ENCODE peak calls at places on chromosomes 4 and X, in ten cellular contexts. One of them, this sample, is unnamed.
A peak's percentile ranks its signal among the peaks of the same experiment; 100 is the strongest.

GRCh38 chr4:93466440-93466839 is 362.1 kb upstream of the ATOH1 start:
- DNase-seq in substantia nigra: no peak
- DNase-seq in cardiac fibroblast: no peak
- DNase-seq in stromal cell of bone marrow: no peak
- DNase-seq in suprapubic skin: no peak
- DNase-seq in left colon: no peak
- DNase-seq in fibroblast of gingiva: no peak
- DNase-seq in SK-N-SH: no peak
- DNase-seq in ecto neural progenitor cell: peak; percentile 56
- DNase-seq in OCI-LY7: no peak
- DNase-seq in this sample: no peak

GRCh38 chrX:115400960-115401359 is 111.4 kb downstream of the LUZP4 start:
- DNase-seq in left colon: no peak
- DNase-seq in substantia nigra: no peak
- DNase-seq in cardiac fibroblast: no peak
- DNase-seq in fibroblast of gingiva: no peak
- DNase-seq in stromal cell of bone marrow: no peak
- DNase-seq in SK-N-SH: no peak
- DNase-seq in suprapubic skin: no peak
- DNase-seq in OCI-LY7: no peak
- DNase-seq in ecto neural progenitor cell: peak; percentile 53
- DNase-seq in this sample: no peak

GRCh38 chrX:109943740-109944092 is 59.2 kb upstream of the TMEM164 start:
- DNase-seq in ecto neural progenitor cell: no peak
- DNase-seq in suprapubic skin: no peak
- DNase-seq in SK-N-SH: no peak
- DNase-seq in OCI-LY7: no peak
- DNase-seq in substantia nigra: no peak
- DNase-seq in fibroblast of gingiva: no peak
- DNase-seq in cardiac fibroblast: no peak
- DNase-seq in stromal cell of bone marrow: no peak
- DNase-seq in left colon: no peak
- DNase-seq in this sample: no peak

GRCh38 chr4:98290511-98290910 is 29.3 kb downstream of the RAP1GDS1 start:
- DNase-seq in SK-N-SH: no peak
- DNase-seq in fibroblast of gingiva: peak; percentile 70
- DNase-seq in cardiac fibroblast: peak; percentile 61
- DNase-seq in suprapubic skin: no peak
- DNase-seq in OCI-LY7: no peak
- DNase-seq in stromal cell of bone marrow: no peak
- DNase-seq in ecto neural progenitor cell: no peak
- DNase-seq in substantia nigra: no peak
- DNase-seq in left colon: no peak
- DNase-seq in this sample: no peak

GRCh38 chr4:2942532-2943363 is 20.5 kb downstream of the NOP14 start:
- DNase-seq in stromal cell of bone marrow: no peak
- DNase-seq in SK-N-SH: no peak
- DNase-seq in suprapubic skin: peak; percentile 69
- DNase-seq in fibroblast of gingiva: no peak
- DNase-seq in cardiac fibroblast: no peak
- DNase-seq in left colon: peak; percentile 84
- DNase-seq in substantia nigra: no peak
- DNase-seq in OCI-LY7: no peak
- DNase-seq in ecto neural progenitor cell: no peak
- DNase-seq in this sample: no peak

GRCh38 chrX:50045808-50046207 is 123.4 kb downstream of the CLCN5 start:
- DNase-seq in substantia nigra: no peak
- DNase-seq in cardiac fibroblast: no peak
- DNase-seq in SK-N-SH: no peak
- DNase-seq in OCI-LY7: no peak
- DNase-seq in left colon: no peak
- DNase-seq in stromal cell of bone marrow: no peak
- DNase-seq in suprapubic skin: no peak
- DNase-seq in ecto neural progenitor cell: no peak
- DNase-seq in fibroblast of gingiva: no peak
- DNase-seq in this sample: no peak

GRCh38 chrX:117711774-117712173 is 404.8 kb downstream of the KLHL13 start:
- DNase-seq in substantia nigra: no peak
- DNase-seq in stromal cell of bone marrow: no peak
- DNase-seq in ecto neural progenitor cell: no peak
- DNase-seq in cardiac fibroblast: no peak
- DNase-seq in SK-N-SH: peak; percentile 48
- DNase-seq in OCI-LY7: no peak
- DNase-seq in left colon: no peak
- DNase-seq in suprapubic skin: no peak
- DNase-seq in fibroblast of gingiva: no peak
- DNase-seq in this sample: no peak

GRCh38 chr4:34258176-34258575 is 1986.1 kb downstream of the ARAP2 start:
- DNase-seq in stromal cell of bone marrow: no peak
- DNase-seq in OCI-LY7: no peak
- DNase-seq in substantia nigra: no peak
- DNase-seq in suprapubic skin: no peak
- DNase-seq in left colon: no peak
- DNase-seq in ecto neural progenitor cell: no peak
- DNase-seq in cardiac fibroblast: peak; percentile 42
- DNase-seq in SK-N-SH: no peak
- DNase-seq in fibroblast of gingiva: no peak
- DNase-seq in this sample: peak; percentile 25

GRCh38 chrX:56804867-56805266 is 75.8 kb downstream of the NBDY start:
- DNase-seq in cardiac fibroblast: no peak
- DNase-seq in stromal cell of bone marrow: no peak
- DNase-seq in OCI-LY7: no peak
- DNase-seq in fibroblast of gingiva: no peak
- DNase-seq in SK-N-SH: no peak
- DNase-seq in suprapubic skin: no peak
- DNase-seq in substantia nigra: no peak
- DNase-seq in left colon: no peak
- DNase-seq in ecto neural progenitor cell: no peak
- DNase-seq in this sample: no peak

GRCh38 chr4:42965326-42965725 is 72.8 kb downstream of the GRXCR1 start:
- DNase-seq in left colon: no peak
- DNase-seq in cardiac fibroblast: no peak
- DNase-seq in SK-N-SH: peak; percentile 12
- DNase-seq in OCI-LY7: peak; percentile 10
- DNase-seq in fibroblast of gingiva: no peak
- DNase-seq in stromal cell of bone marrow: no peak
- DNase-seq in substantia nigra: no peak
- DNase-seq in suprapubic skin: no peak
- DNase-seq in ecto neural progenitor cell: no peak
- DNase-seq in this sample: no peak